ENCODE peak calls at places on chromosomes 16 and 17, in six cellular contexts. One of them, this sample, is unnamed.

GRCh38 chr17:1813088-1813487 is 16.6 kb downstream of the SMYD4 start:
- DNase-seq in stimulated activated CD4-positive, alpha-beta T cell treated with anti-CD3 and anti-CD28 coated beads, Interleukin-4, amount 100 ng/mL, for 24 hours: no peak
- DNase-seq in heart right ventricle: no peak
- DNase-seq in M059J: no peak
- DNase-seq in neural progenitor cell: no peak
- DNase-seq in HEK293T: no peak
- DNase-seq in this sample: no peak

GRCh38 chr16:19979638-19980037 is 94.1 kb downstream of the GPR139 start:
- DNase-seq in stimulated activated CD4-positive, alpha-beta T cell treated with anti-CD3 and anti-CD28 coated beads, Interleukin-4, amount 100 ng/mL, for 24 hours: no peak
- DNase-seq in heart right ventricle: no peak
- DNase-seq in M059J: no peak
- DNase-seq in neural progenitor cell: no peak
- DNase-seq in HEK293T: no peak
- DNase-seq in this sample: no peak

GRCh38 chr16:11004957-11005610 is 60.7 kb downstream of the CLEC16A start:
- DNase-seq in stimulated activated CD4-positive, alpha-beta T cell treated with anti-CD3 and anti-CD28 coated beads, Interleukin-4, amount 100 ng/mL, for 24 hours: no peak
- DNase-seq in heart right ventricle: no peak
- DNase-seq in M059J: peak
- DNase-seq in neural progenitor cell: no peak
- DNase-seq in HEK293T: no peak
- DNase-seq in this sample: no peak

GRCh38 chr17:48374650-48375230 is 55.3 kb downstream of the SKAP1 start:
- DNase-seq in stimulated activated CD4-positive, alpha-beta T cell treated with anti-CD3 and anti-CD28 coated beads, Interleukin-4, amount 100 ng/mL, for 24 hours: peak
- DNase-seq in heart right ventricle: no peak
- DNase-seq in M059J: peak
- DNase-seq in neural progenitor cell: peak
- DNase-seq in HEK293T: peak
- DNase-seq in this sample: no peak

GRCh38 chr16:719815-720506 is 985 bp upstream of the ANTKMT start:
- DNase-seq in stimulated activated CD4-positive, alpha-beta T cell treated with anti-CD3 and anti-CD28 coated beads, Interleukin-4, amount 100 ng/mL, for 24 hours: no peak
- DNase-seq in heart right ventricle: no peak
- DNase-seq in M059J: peak
- DNase-seq in neural progenitor cell: no peak
- DNase-seq in HEK293T: no peak
- DNase-seq in this sample: no peak

GRCh38 chr17:62688398-62689140 is 61.1 kb downstream of the MRC2 start:
- DNase-seq in stimulated activated CD4-positive, alpha-beta T cell treated with anti-CD3 and anti-CD28 coated beads, Interleukin-4, amount 100 ng/mL, for 24 hours: no peak
- DNase-seq in heart right ventricle: no peak
- DNase-seq in M059J: no peak
- DNase-seq in neural progenitor cell: no peak
- DNase-seq in HEK293T: no peak
- DNase-seq in this sample: no peak

GRCh38 chr17:29368926-29369325 is 21.2 kb upstream of the TAOK1 start:
- DNase-seq in stimulated activated CD4-positive, alpha-beta T cell treated with anti-CD3 and anti-CD28 coated beads, Interleukin-4, amount 100 ng/mL, for 24 hours: no peak
- DNase-seq in heart right ventricle: peak
- DNase-seq in M059J: peak
- DNase-seq in neural progenitor cell: peak
- DNase-seq in HEK293T: no peak
- DNase-seq in this sample: no peak

GRCh38 chr17:973053-973452 is 6.5 kb downstream of the NXN start:
- DNase-seq in stimulated activated CD4-positive, alpha-beta T cell treated with anti-CD3 and anti-CD28 coated beads, Interleukin-4, amount 100 ng/mL, for 24 hours: no peak
- DNase-seq in heart right ventricle: no peak
- DNase-seq in M059J: no peak
- DNase-seq in neural progenitor cell: no peak
- DNase-seq in HEK293T: no peak
- DNase-seq in this sample: no peak

GRCh38 chr17:31195305-31195704 is 100.5 kb downstream of the NF1 start:
- DNase-seq in stimulated activated CD4-positive, alpha-beta T cell treated with anti-CD3 and anti-CD28 coated beads, Interleukin-4, amount 100 ng/mL, for 24 hours: no peak
- DNase-seq in heart right ventricle: no peak
- DNase-seq in M059J: no peak
- DNase-seq in neural progenitor cell: no peak
- DNase-seq in HEK293T: no peak
- DNase-seq in this sample: no peak

GRCh38 chr17:78252111-78252634 is 20.7 kb downstream of the TMEM235 start:
- DNase-seq in stimulated activated CD4-positive, alpha-beta T cell treated with anti-CD3 and anti-CD28 coated beads, Interleukin-4, amount 100 ng/mL, for 24 hours: peak
- DNase-seq in heart right ventricle: no peak
- DNase-seq in M059J: no peak
- DNase-seq in neural progenitor cell: no peak
- DNase-seq in HEK293T: no peak
- DNase-seq in this sample: peak

GRCh38 chr17:64428406-64428805 is 20.5 kb upstream of the MILR1 start:
- DNase-seq in stimulated activated CD4-positive, alpha-beta T cell treated with anti-CD3 and anti-CD28 coated beads, Interleukin-4, amount 100 ng/mL, for 24 hours: no peak
- DNase-seq in heart right ventricle: no peak
- DNase-seq in M059J: no peak
- DNase-seq in neural progenitor cell: no peak
- DNase-seq in HEK293T: no peak
- DNase-seq in this sample: no peak

GRCh38 chr16:2084688-2085625 is 37.2 kb downstream of the TSC2 start:
- DNase-seq in stimulated activated CD4-positive, alpha-beta T cell treated with anti-CD3 and anti-CD28 coated beads, Interleukin-4, amount 100 ng/mL, for 24 hours: no peak
- DNase-seq in heart right ventricle: no peak
- DNase-seq in M059J: no peak
- DNase-seq in neural progenitor cell: no peak
- DNase-seq in HEK293T: no peak
- DNase-seq in this sample: no peak

GRCh38 chr17:72510454-72511016 is 389.7 kb downstream of the SOX9 start:
- DNase-seq in stimulated activated CD4-positive, alpha-beta T cell treated with anti-CD3 and anti-CD28 coated beads, Interleukin-4, amount 100 ng/mL, for 24 hours: no peak
- DNase-seq in heart right ventricle: no peak
- DNase-seq in M059J: peak
- DNase-seq in neural progenitor cell: no peak
- DNase-seq in HEK293T: no peak
- DNase-seq in this sample: no peak

GRCh38 chr17:48153711-48154642 is 46.4 kb downstream of the SNX11 start:
- DNase-seq in stimulated activated CD4-positive, alpha-beta T cell treated with anti-CD3 and anti-CD28 coated beads, Interleukin-4, amount 100 ng/mL, for 24 hours: no peak
- DNase-seq in heart right ventricle: no peak
- DNase-seq in M059J: peak
- DNase-seq in neural progenitor cell: peak
- DNase-seq in HEK293T: peak
- DNase-seq in this sample: no peak

GRCh38 chr17:14464741-14465140 is 163.9 kb downstream of the HS3ST3B1 start:
- DNase-seq in stimulated activated CD4-positive, alpha-beta T cell treated with anti-CD3 and anti-CD28 coated beads, Interleukin-4, amount 100 ng/mL, for 24 hours: no peak
- DNase-seq in heart right ventricle: no peak
- DNase-seq in M059J: peak
- DNase-seq in neural progenitor cell: no peak
- DNase-seq in HEK293T: no peak
- DNase-seq in this sample: no peak

GRCh38 chr17:28745777-28746473 is 2.1 kb downstream of the TRAF4 start:
- DNase-seq in stimulated activated CD4-positive, alpha-beta T cell treated with anti-CD3 and anti-CD28 coated beads, Interleukin-4, amount 100 ng/mL, for 24 hours: no peak
- DNase-seq in heart right ventricle: no peak
- DNase-seq in M059J: peak
- DNase-seq in neural progenitor cell: no peak
- DNase-seq in HEK293T: no peak
- DNase-seq in this sample: no peak

GRCh38 chr16:66695474-66695934 is 1.0 kb downstream of the CMTM4 start:
- DNase-seq in stimulated activated CD4-positive, alpha-beta T cell treated with anti-CD3 and anti-CD28 coated beads, Interleukin-4, amount 100 ng/mL, for 24 hours: peak
- DNase-seq in heart right ventricle: no peak
- DNase-seq in M059J: no peak
- DNase-seq in neural progenitor cell: no peak
- DNase-seq in HEK293T: no peak
- DNase-seq in this sample: no peak

GRCh38 chr17:44828919-44829557 is 1.0 kb downstream of the GJC1 start:
- DNase-seq in stimulated activated CD4-positive, alpha-beta T cell treated with anti-CD3 and anti-CD28 coated beads, Interleukin-4, amount 100 ng/mL, for 24 hours: no peak
- DNase-seq in heart right ventricle: no peak
- DNase-seq in M059J: peak
- DNase-seq in neural progenitor cell: no peak
- DNase-seq in HEK293T: no peak
- DNase-seq in this sample: no peak

GRCh38 chr17:76237859-76238313 is 2.4 kb downstream of the RNF157 start:
- DNase-seq in stimulated activated CD4-positive, alpha-beta T cell treated with anti-CD3 and anti-CD28 coated beads, Interleukin-4, amount 100 ng/mL, for 24 hours: no peak
- DNase-seq in heart right ventricle: no peak
- DNase-seq in M059J: no peak
- DNase-seq in neural progenitor cell: no peak
- DNase-seq in HEK293T: no peak
- DNase-seq in this sample: peak

GRCh38 chr17:76955191-76955590 is 87.0 kb downstream of the MGAT5B start:
- DNase-seq in stimulated activated CD4-positive, alpha-beta T cell treated with anti-CD3 and anti-CD28 coated beads, Interleukin-4, amount 100 ng/mL, for 24 hours: no peak
- DNase-seq in heart right ventricle: no peak
- DNase-seq in M059J: no peak
- DNase-seq in neural progenitor cell: no peak
- DNase-seq in HEK293T: no peak
- DNase-seq in this sample: no peak

GRCh38 chr17:29400818-29401217 is 10.7 kb downstream of the TAOK1 start:
- DNase-seq in stimulated activated CD4-positive, alpha-beta T cell treated with anti-CD3 and anti-CD28 coated beads, Interleukin-4, amount 100 ng/mL, for 24 hours: no peak
- DNase-seq in heart right ventricle: no peak
- DNase-seq in M059J: no peak
- DNase-seq in neural progenitor cell: no peak
- DNase-seq in HEK293T: no peak
- DNase-seq in this sample: no peak

GRCh38 chr17:35083071-35083470 is 19.6 kb upstream of the RFFL start:
- DNase-seq in stimulated activated CD4-positive, alpha-beta T cell treated with anti-CD3 and anti-CD28 coated beads, Interleukin-4, amount 100 ng/mL, for 24 hours: no peak
- DNase-seq in heart right ventricle: no peak
- DNase-seq in M059J: no peak
- DNase-seq in neural progenitor cell: no peak
- DNase-seq in HEK293T: no peak
- DNase-seq in this sample: no peak

GRCh38 chr17:77594416-77595209 is 363.9 kb upstream of the TNRC6C start:
- DNase-seq in stimulated activated CD4-positive, alpha-beta T cell treated with anti-CD3 and anti-CD28 coated beads, Interleukin-4, amount 100 ng/mL, for 24 hours: no peak
- DNase-seq in heart right ventricle: no peak
- DNase-seq in M059J: no peak
- DNase-seq in neural progenitor cell: no peak
- DNase-seq in HEK293T: no peak
- DNase-seq in this sample: peak

GRCh38 chr16:81866820-81867440 is 87.8 kb downstream of the PLCG2 start:
- DNase-seq in stimulated activated CD4-positive, alpha-beta T cell treated with anti-CD3 and anti-CD28 coated beads, Interleukin-4, amount 100 ng/mL, for 24 hours: no peak
- DNase-seq in heart right ventricle: peak
- DNase-seq in M059J: peak
- DNase-seq in neural progenitor cell: no peak
- DNase-seq in HEK293T: no peak
- DNase-seq in this sample: no peak

GRCh38 chr16:67199808-67200198 is 872 bp downstream of the ELMO3 start:
- DNase-seq in stimulated activated CD4-positive, alpha-beta T cell treated with anti-CD3 and anti-CD28 coated beads, Interleukin-4, amount 100 ng/mL, for 24 hours: no peak
- DNase-seq in heart right ventricle: no peak
- DNase-seq in M059J: no peak
- DNase-seq in neural progenitor cell: peak
- DNase-seq in HEK293T: no peak
- DNase-seq in this sample: no peak

GRCh38 chr17:82065638-82066303 is at the start of gene DUS1L:
- DNase-seq in stimulated activated CD4-positive, alpha-beta T cell treated with anti-CD3 and anti-CD28 coated beads, Interleukin-4, amount 100 ng/mL, for 24 hours: peak
- DNase-seq in heart right ventricle: peak
- DNase-seq in M059J: peak
- DNase-seq in neural progenitor cell: peak
- DNase-seq in HEK293T: peak
- DNase-seq in this sample: peak

GRCh38 chr17:73498176-73498575 is 146.1 kb downstream of the SDK2 start:
- DNase-seq in stimulated activated CD4-positive, alpha-beta T cell treated with anti-CD3 and anti-CD28 coated beads, Interleukin-4, amount 100 ng/mL, for 24 hours: no peak
- DNase-seq in heart right ventricle: no peak
- DNase-seq in M059J: no peak
- DNase-seq in neural progenitor cell: no peak
- DNase-seq in HEK293T: no peak
- DNase-seq in this sample: no peak

GRCh38 chr17:7132511-7133094 is 18.0 kb upstream of the ASGR2 start:
- DNase-seq in stimulated activated CD4-positive, alpha-beta T cell treated with anti-CD3 and anti-CD28 coated beads, Interleukin-4, amount 100 ng/mL, for 24 hours: peak
- DNase-seq in heart right ventricle: no peak
- DNase-seq in M059J: no peak
- DNase-seq in neural progenitor cell: peak
- DNase-seq in HEK293T: no peak
- DNase-seq in this sample: no peak

GRCh38 chr16:74829637-74830036 is 55.0 kb upstream of the FA2H start:
- DNase-seq in stimulated activated CD4-positive, alpha-beta T cell treated with anti-CD3 and anti-CD28 coated beads, Interleukin-4, amount 100 ng/mL, for 24 hours: no peak
- DNase-seq in heart right ventricle: no peak
- DNase-seq in M059J: no peak
- DNase-seq in neural progenitor cell: no peak
- DNase-seq in HEK293T: no peak
- DNase-seq in this sample: no peak

GRCh38 chr17:2190014-2190413 is 113.6 kb downstream of the SMG6 start:
- DNase-seq in stimulated activated CD4-positive, alpha-beta T cell treated with anti-CD3 and anti-CD28 coated beads, Interleukin-4, amount 100 ng/mL, for 24 hours: no peak
- DNase-seq in heart right ventricle: no peak
- DNase-seq in M059J: no peak
- DNase-seq in neural progenitor cell: no peak
- DNase-seq in HEK293T: no peak
- DNase-seq in this sample: no peak

GRCh38 chr17:29577778-29578211 is 9.3 kb downstream of the TP53I13 start:
- DNase-seq in stimulated activated CD4-positive, alpha-beta T cell treated with anti-CD3 and anti-CD28 coated beads, Interleukin-4, amount 100 ng/mL, for 24 hours: no peak
- DNase-seq in heart right ventricle: peak
- DNase-seq in M059J: no peak
- DNase-seq in neural progenitor cell: no peak
- DNase-seq in HEK293T: no peak
- DNase-seq in this sample: no peak

GRCh38 chr17:74305865-74306654 is 20.0 kb upstream of the KIF19 start:
- DNase-seq in stimulated activated CD4-positive, alpha-beta T cell treated with anti-CD3 and anti-CD28 coated beads, Interleukin-4, amount 100 ng/mL, for 24 hours: no peak
- DNase-seq in heart right ventricle: no peak
- DNase-seq in M059J: peak
- DNase-seq in neural progenitor cell: peak
- DNase-seq in HEK293T: no peak
- DNase-seq in this sample: no peak

GRCh38 chr17:77318491-77319210 is 177.9 kb downstream of the SEC14L1 start:
- DNase-seq in stimulated activated CD4-positive, alpha-beta T cell treated with anti-CD3 and anti-CD28 coated beads, Interleukin-4, amount 100 ng/mL, for 24 hours: no peak
- DNase-seq in heart right ventricle: no peak
- DNase-seq in M059J: no peak
- DNase-seq in neural progenitor cell: no peak
- DNase-seq in HEK293T: no peak
- DNase-seq in this sample: peak

GRCh38 chr16:3963203-3963602 is 82.7 kb upstream of the CREBBP start:
- DNase-seq in stimulated activated CD4-positive, alpha-beta T cell treated with anti-CD3 and anti-CD28 coated beads, Interleukin-4, amount 100 ng/mL, for 24 hours: peak
- DNase-seq in heart right ventricle: no peak
- DNase-seq in M059J: no peak
- DNase-seq in neural progenitor cell: no peak
- DNase-seq in HEK293T: no peak
- DNase-seq in this sample: no peak

GRCh38 chr16:19167710-19168172 is 299 bp upstream of the SYT17 start:
- DNase-seq in stimulated activated CD4-positive, alpha-beta T cell treated with anti-CD3 and anti-CD28 coated beads, Interleukin-4, amount 100 ng/mL, for 24 hours: peak
- DNase-seq in heart right ventricle: peak
- DNase-seq in M059J: peak
- DNase-seq in neural progenitor cell: peak
- DNase-seq in HEK293T: peak
- DNase-seq in this sample: no peak

GRCh38 chr17:75848523-75849303 is 4.5 kb upstream of the UNC13D start:
- DNase-seq in stimulated activated CD4-positive, alpha-beta T cell treated with anti-CD3 and anti-CD28 coated beads, Interleukin-4, amount 100 ng/mL, for 24 hours: peak
- DNase-seq in heart right ventricle: peak
- DNase-seq in M059J: peak
- DNase-seq in neural progenitor cell: peak
- DNase-seq in HEK293T: peak
- DNase-seq in this sample: peak

GRCh38 chr16:88727871-88728270 is 21.6 kb downstream of the CTU2 start:
- DNase-seq in stimulated activated CD4-positive, alpha-beta T cell treated with anti-CD3 and anti-CD28 coated beads, Interleukin-4, amount 100 ng/mL, for 24 hours: no peak
- DNase-seq in heart right ventricle: no peak
- DNase-seq in M059J: no peak
- DNase-seq in neural progenitor cell: no peak
- DNase-seq in HEK293T: peak
- DNase-seq in this sample: no peak